ENCODE peak calls at places on chromosomes 13 and 19, in four cellular contexts. E, R, M and I are unnamed samples.

GRCh38 chr13:36841411-36841810 is 22.4 kb downstream of the RFXAP start:
- DNase-seq in M (no peak), R (no peak), E (no peak), I (no peak)

GRCh38 chr19:2324220-2324948 is 4.0 kb downstream of the LSM7 start:
- DNase-seq in M (no peak), E (no peak), R (no peak), I (no peak)

GRCh38 chr13:51246411-51247298 is 24.5 kb downstream of the FAM124A start:
- DNase-seq in M (no peak), R (no peak), E (no peak), I (no peak)

GRCh38 chr19:34145741-34146202 is 26.5 kb upstream of the LSM14A start:
- DNase-seq in M (peak; percentile 71), E (peak; percentile 58), R (peak; percentile 33), I (no peak)

GRCh38 chr19:40687525-40688016 is 2.9 kb downstream of the NUMBL start:
- DNase-seq in M (no peak), E (peak; percentile 75), R (peak; percentile 91), I (peak; percentile 45)

GRCh38 chr13:112245959-112246358 is 130.2 kb upstream of the SPACA7 start:
- DNase-seq in M (no peak), E (no peak), R (no peak), I (no peak)

GRCh38 chr19:33292595-33293254 is 9.6 kb downstream of the CEBPA start:
- DNase-seq in E (no peak), R (no peak), M (no peak), I (no peak)

GRCh38 chr13:51937320-51938290 is 73.6 kb downstream of the ATP7B start:
- DNase-seq in R (no peak), M (no peak), E (no peak), I (no peak)

GRCh38 chr13:26538363-26539317 is 18.8 kb upstream of the WASF3 start:
- DNase-seq in M (no peak), E (no peak), R (peak; percentile 55), I (no peak)

GRCh38 chr19:38277969-38278680 is 13.8 kb downstream of the SPINT2 start:
- DNase-seq in E (no peak), M (no peak), R (peak; percentile 59), I (no peak)

GRCh38 chr13:44662515-44662914 is 86.4 kb upstream of the TSC22D1 start:
- DNase-seq in R (no peak), E (no peak), M (no peak), I (no peak)

GRCh38 chr19:715347-715746 is 6.6 kb downstream of the PALM start:
- DNase-seq in R (no peak), M (no peak), E (no peak), I (no peak)

GRCh38 chr19:35882074-35882832 is 13.9 kb downstream of the APLP1 start:
- DNase-seq in R (no peak), E (peak; percentile 76), M (peak; percentile 76), I (no peak)

GRCh38 chr19:17751912-17752273 is 616 bp downstream of the FCHO1 start:
- DNase-seq in E (no peak), R (no peak), M (no peak), I (no peak)

GRCh38 chr13:43232866-43233265 is 209.5 kb downstream of the DNAJC15 start:
- DNase-seq in E (peak; percentile 33), M (no peak), R (no peak), I (no peak)

GRCh38 chr13:114000151-114001040 is 26.5 kb upstream of the C13orf46 start:
- DNase-seq in M (no peak), E (no peak), R (no peak), I (no peak)

GRCh38 chr19:17530586-17530985 is 19.1 kb downstream of the PGLS start:
- DNase-seq in E (no peak), R (no peak), M (no peak), I (no peak)

GRCh38 chr13:109381546-109382180 is 404.7 kb downstream of the IRS2 start:
- DNase-seq in R (no peak), E (peak; percentile 72), M (no peak), I (no peak)

GRCh38 chr19:13121551-13122274 is 3.6 kb downstream of the NACC1 start:
- DNase-seq in R (no peak), M (no peak), E (no peak), I (no peak)

GRCh38 chr19:13120817-13121216 is 2.8 kb downstream of the NACC1 start:
- DNase-seq in M (no peak), R (no peak), E (peak; percentile 84), I (no peak)

GRCh38 chr19:13119654-13120053 is 1.6 kb downstream of the NACC1 start:
- DNase-seq in R (no peak), E (no peak), M (no peak), I (no peak)

GRCh38 chr19:13122980-13123957 is 5.2 kb downstream of the NACC1 start:
- DNase-seq in M (no peak), E (no peak), R (no peak), I (no peak)

DNA sequence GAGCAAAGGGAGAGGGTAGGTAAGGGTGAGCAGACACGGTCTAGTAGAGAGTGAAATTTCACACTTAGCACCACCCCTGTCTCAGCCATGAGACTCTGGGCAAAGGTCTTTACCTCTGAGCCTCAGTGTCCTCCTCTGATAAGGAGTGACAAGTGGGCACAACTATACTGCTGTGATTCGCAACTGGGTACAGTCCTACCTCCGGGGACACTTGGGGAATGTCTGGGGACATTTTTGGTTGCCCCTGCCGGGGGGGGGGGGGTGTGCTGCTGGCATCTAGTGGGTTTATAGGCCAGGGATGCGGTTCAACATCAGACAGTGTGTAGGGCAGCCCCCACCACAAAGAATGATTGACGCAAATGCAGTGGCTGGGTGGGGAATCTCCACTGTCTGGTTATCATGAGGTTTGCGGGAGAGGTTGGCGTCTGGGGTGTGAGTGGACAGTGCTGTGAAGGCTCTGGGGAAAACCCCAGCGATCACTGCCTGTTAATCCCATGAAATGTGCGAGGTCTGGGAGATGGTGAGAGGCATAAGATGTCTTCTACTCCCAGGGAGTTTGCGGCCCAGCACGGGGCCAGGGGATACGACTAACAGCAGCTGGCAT is 4.3 kb downstream of the NACC1 start:
- DNase-seq in R (no peak), M (no peak), E (peak; percentile 23), I (no peak)
- H3K36me3 ChIP-seq in R (no peaks in the 10 kb centered on the region), M (peaks cover 39% of the 10 kb centered on the region), E (peaks cover 20% of the 10 kb centered on the region), I (peaks cover 11% of the 10 kb centered on the region)

DNA sequence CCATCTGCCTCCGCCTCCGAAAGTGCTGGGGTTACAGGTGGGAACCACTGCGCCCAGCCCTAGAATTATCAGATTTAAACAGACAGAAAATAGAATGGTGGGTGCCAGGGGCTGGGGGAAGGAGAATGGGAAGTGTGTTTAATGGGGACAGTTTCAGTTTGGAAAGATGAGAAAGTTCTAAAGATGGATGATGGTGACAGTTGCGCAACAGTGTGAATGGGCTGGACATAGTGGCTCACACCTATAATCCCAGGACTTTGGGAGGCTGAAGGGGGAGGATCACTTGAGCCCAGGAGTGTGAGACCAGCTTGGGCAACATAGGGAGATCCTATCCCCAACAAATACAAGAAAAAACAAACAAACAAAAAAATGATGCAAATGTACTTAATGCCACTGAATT is 15.9 kb downstream of the KANK2 start:
- DNase-seq in R (no peak), E (no peak), M (no peak), I (no peak)
- TF ChIP-seq CTCF in R (no peak), E (no peak), M (no peak), I (no peak)

DNA sequence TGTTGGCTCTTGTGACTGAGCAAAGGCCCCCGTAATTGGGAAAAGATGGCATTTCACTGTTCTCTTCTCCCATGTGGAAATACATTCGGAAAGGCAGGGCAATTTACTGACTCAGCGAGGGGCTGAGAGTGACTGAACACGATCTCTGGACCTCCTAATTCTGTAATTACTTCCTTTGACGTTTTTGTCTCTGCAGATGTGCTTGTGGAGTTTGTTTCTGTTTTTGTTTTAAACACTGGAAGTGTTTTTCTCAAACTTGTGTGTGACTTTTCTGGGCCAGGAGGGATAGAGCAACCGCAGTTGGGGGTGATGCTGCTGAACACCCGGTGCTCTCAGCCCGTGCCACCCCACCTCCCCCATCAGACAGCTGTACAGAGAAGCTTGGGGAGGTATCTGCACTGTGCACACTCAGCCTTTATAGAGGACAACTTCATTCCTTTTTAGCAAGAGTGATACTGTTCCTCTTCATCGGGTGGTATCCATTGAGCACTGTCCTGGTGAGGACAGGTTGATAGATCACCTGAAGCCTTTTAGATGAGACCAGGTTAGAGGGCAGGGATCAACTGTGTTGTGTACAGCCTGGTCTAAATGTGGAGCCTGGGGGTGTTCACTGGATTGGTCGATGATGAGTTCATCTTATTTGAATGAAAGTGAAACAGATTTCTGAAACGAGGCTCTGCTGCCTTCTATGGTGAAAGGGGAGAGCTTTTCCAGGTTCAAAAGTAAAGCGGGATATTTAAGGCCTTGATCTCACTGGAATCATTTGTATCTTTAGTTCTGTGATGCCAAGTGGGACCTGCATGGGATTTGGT is 117.4 kb downstream of the ESD start:
- DNase-seq in E (peak; percentile 59), R (no peak), M (peak; percentile 28), I (peak; percentile 71)
- H3K4me3 ChIP-seq in E (no peak overlapping the region), R (peak overlapping the region; percentile 40), M (peak overlapping the region; percentile 23), I (peak overlapping the region; percentile 56)

GRCh38 chr19:19871932-19872331 is 6.2 kb downstream of the ZNF253 start:
- DNase-seq in E (no peak), R (no peak), M (no peak), I (no peak)
- H3K36me3 ChIP-seq in E (no peaks in the 10 kb centered on the region), R (no peaks in the 10 kb centered on the region), M (peaks cover 97% of the 10 kb centered on the region), I (peaks cover 7% of the 10 kb centered on the region)

GRCh38 chr13:48068036-48068435 is 26.9 kb downstream of the MED4 start:
- DNase-seq in M (no peak), R (no peak), E (no peak), I (no peak)
- TF ChIP-seq CTCF in M (peak; percentile 68), R (no peak), E (peak; percentile 14), I (peak; percentile 35)

DNA sequence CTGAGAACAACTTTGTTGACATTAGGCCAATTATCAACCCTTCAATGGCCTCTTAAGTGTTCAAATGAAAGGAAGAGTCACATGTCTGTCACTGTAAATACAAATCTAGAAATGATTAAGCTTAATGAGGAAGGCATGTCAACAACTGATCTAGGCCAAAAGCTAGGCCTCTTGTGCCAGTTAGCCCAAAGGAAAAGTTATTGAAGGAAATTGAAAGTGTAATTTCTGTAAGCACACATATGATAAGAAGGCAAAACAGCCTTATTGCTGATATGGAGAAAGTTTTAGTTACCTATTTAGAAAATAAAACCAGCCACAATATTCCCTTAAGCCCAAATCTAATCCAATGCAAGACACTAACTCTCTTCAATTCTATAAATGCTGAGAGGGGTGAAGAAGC is 604.7 kb downstream of the SLITRK6 start:
- DNase-seq in E (no peak), M (no peak), R (no peak), I (no peak)
- H3K4me3 ChIP-seq in E (no peak overlapping the region), M (no peak overlapping the region), R (no peak overlapping the region), I (no peak overlapping the region)

GRCh38 chr19:3452456-3453068 is 27.8 kb downstream of the SMIM24 start:
- DNase-seq in R (no peak), E (no peak), M (no peak), I (no peak)
- H3K36me3 ChIP-seq in R (peaks cover 47% of the 10 kb centered on the region), E (peaks cover 61% of the 10 kb centered on the region), M (no peaks in the 10 kb centered on the region), I (peaks cover 20% of the 10 kb centered on the region)

GRCh38 chr19:6925801-6926751 is 38.7 kb downstream of the ADGRE1 start:
- DNase-seq in M (no peak), E (no peak), R (no peak), I (peak; percentile 36)
- TF ChIP-seq CTCF in M (no peak), E (no peak), R (no peak), I (peak; percentile 52)

GRCh38 chr13:101307181-101307701 is 109.1 kb downstream of the NALCN start:
- DNase-seq in E (peak; percentile 94), R (no peak), M (no peak), I (no peak)
- H3K4me3 ChIP-seq in E (no peak overlapping the region), R (no peak overlapping the region), M (no peak overlapping the region), I (no peak overlapping the region)

GRCh38 chr13:99522288-99522687 is 21.0 kb downstream of the TM9SF2 start:
- DNase-seq in E (no peak), M (no peak), R (no peak), I (no peak)
- H3K36me3 ChIP-seq in E (peaks cover 19% of the 10 kb centered on the region), M (peaks cover 35% of the 10 kb centered on the region), R (peaks cover 46% of the 10 kb centered on the region), I (peaks cover 19% of the 10 kb centered on the region)